ENCODE peak calls at places on chromosome 1, in five cellular contexts. C, T, N, Y and F are unnamed samples. For H3K4me1 and H3K9me3, the result is how much of the 10 kb centered on the place peaks cover.

GRCh38 chr1:8382051-8382505 is 64.2 kb downstream of the SLC45A1 start:
- DNase-seq in C (no peak), T (no peak), N (no peak), Y (no peak), F (no peak)

GRCh38 chr1:7432896-7433380 is 338.2 kb upstream of the VAMP3 start:
- DNase-seq in C (no peak), T (no peak), N (no peak), Y (no peak), F (no peak)

GRCh38 chr1:24284156-24284471 is 35.0 kb upstream of the GRHL3 start:
- DNase-seq in C (no peak), T (no peak), N (peak), Y (no peak), F (no peak)

GRCh38 chr1:38266197-38266520 is 219.6 kb upstream of the POU3F1 start:
- DNase-seq in C (no peak), T (peak), N (no peak), Y (no peak), F (no peak)

GRCh38 chr1:221283532-221283931 is 404.3 kb downstream of the HLX start:
- DNase-seq in C (no peak), T (no peak), N (no peak), Y (no peak), F (no peak)

GRCh38 chr1:200363200-200363933 is 46.5 kb downstream of the ZNF281 start:
- DNase-seq in C (no peak), T (no peak), N (no peak), Y (no peak), F (no peak)

GRCh38 chr1:8860738-8861516 is 17.6 kb downstream of the ENO1 start:
- DNase-seq in C (no peak), T (no peak), N (no peak), Y (no peak), F (no peak)

GRCh38 chr1:24344090-24344742 is 25.1 kb downstream of the GRHL3 start:
- DNase-seq in C (peak), T (no peak), N (no peak), Y (no peak), F (no peak)

GRCh38 chr1:2210084-2210653 is 15.6 kb upstream of the FAAP20 start:
- DNase-seq in C (no peak), T (no peak), N (no peak), Y (no peak), F (no peak)

GRCh38 chr1:95364546-95364945 is 130.5 kb downstream of the RWDD3 start:
- DNase-seq in C (no peak), T (no peak), N (no peak), Y (no peak), F (no peak)

GRCh38 chr1:229855999-229856650 is 210.9 kb upstream of the GALNT2 start:
- DNase-seq in C (no peak), T (peak), N (no peak), Y (no peak), F (no peak)

GRCh38 chr1:164771568-164772350 is 212.8 kb downstream of the PBX1 start:
- DNase-seq in C (peak), T (no peak), N (no peak), Y (no peak), F (no peak)

GRCh38 chr1:105138445-105138821 is 1388.7 kb downstream of the AMY1C start:
- DNase-seq in C (no peak), T (no peak), N (no peak), Y (no peak), F (no peak)

GRCh38 chr1:229027622-229028182 is 243.2 kb upstream of the RAB4A start:
- DNase-seq in C (no peak), T (peak), N (no peak), Y (no peak), F (no peak)

GRCh38 chr1:6701437-6702153 is at the start of gene DNAJC11:
- DNase-seq in C (peak), T (peak), N (peak), Y (peak), F (peak)

GRCh38 chr1:222099746-222100145 is 357.9 kb upstream of the DUSP10 start:
- DNase-seq in C (no peak), T (no peak), N (no peak), Y (no peak), F (no peak)

GRCh38 chr1:29282135-29282923 is 46.0 kb downstream of the PTPRU start:
- DNase-seq in C (no peak), T (no peak), N (no peak), Y (no peak), F (no peak)

GRCh38 chr1:157091668-157092273 is 7.8 kb downstream of the ETV3L start:
- DNase-seq in C (no peak), T (no peak), N (no peak), Y (no peak), F (no peak)

GRCh38 chr1:152244576-152244975 is 20.6 kb upstream of the HRNR start:
- DNase-seq in C (no peak), T (no peak), N (no peak), Y (no peak), F (no peak)

GRCh38 chr1:79848316-79848715 is 841.8 kb upstream of the ADGRL4 start:
- DNase-seq in C (no peak), T (no peak), N (no peak), Y (no peak), F (no peak)

GRCh38 chr1:236067854-236068454 is 3.1 kb upstream of the NID1 start:
- DNase-seq in C (no peak), T (no peak), N (no peak), Y (no peak), F (no peak)

GRCh38 chr1:145918144-145918991 is at the start of gene PEX11B:
- DNase-seq in C (peak), T (peak), N (peak), Y (peak), F (peak)

GRCh38 chr1:168504064-168504837 is 39.5 kb downstream of the XCL2 start:
- DNase-seq in C (peak), T (peak), N (no peak), Y (no peak), F (no peak)

GRCh38 chr1:9289724-9290493 is 2.8 kb upstream of the SPSB1 start:
- DNase-seq in C (peak), T (no peak), N (no peak), Y (no peak), F (no peak)

DNA sequence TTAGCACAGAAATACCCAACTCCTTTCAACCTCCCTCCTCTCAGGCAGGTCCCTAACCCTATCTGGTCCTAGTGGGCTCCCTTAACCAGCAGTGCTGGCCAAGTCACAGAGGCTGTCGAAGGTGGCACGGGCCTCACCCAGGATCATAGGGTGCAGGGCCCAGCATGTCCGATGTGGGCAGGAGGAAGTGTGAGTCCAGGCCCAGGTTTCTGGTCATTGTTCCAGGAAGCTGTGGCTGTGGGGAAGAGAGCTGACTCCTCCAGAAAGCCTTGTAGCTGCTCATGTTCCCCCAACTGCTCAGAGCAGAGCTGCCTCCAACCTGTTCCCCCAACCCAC is 2.4 kb downstream of the CCDC17 start:
- DNase-seq in C (no peak), T (no peak), N (no peak), Y (no peak), F (no peak)
- H3K4me1 ChIP-seq in C (under half), T (under half), N (under half), Y (under half), F (under half)

GRCh38 chr1:42506576-42506975 is 43.5 kb downstream of the CCDC30 start:
- DNase-seq in C (no peak), T (no peak), N (no peak), Y (no peak), F (no peak)
- H3K9me3 ChIP-seq in C (under half), T (under half), N (under half), Y (under half), F (under half)

GRCh38 chr1:53672243-53672642 is 66.7 kb downstream of the GLIS1 start:
- DNase-seq in C (no peak), T (no peak), N (no peak), Y (no peak), F (no peak)
- H3K27ac ChIP-seq in C (no peak), T (no peak), N (no peak), Y (no peak), F (no peak)

GRCh38 chr1:63827411-63828321 is 53.8 kb downstream of the ROR1 start:
- DNase-seq in C (no peak), T (no peak), N (no peak), Y (no peak), F (no peak)
- H3K4me1 ChIP-seq in C (under half), T (under half), N (under half), Y (under half), F (under half)

DNA sequence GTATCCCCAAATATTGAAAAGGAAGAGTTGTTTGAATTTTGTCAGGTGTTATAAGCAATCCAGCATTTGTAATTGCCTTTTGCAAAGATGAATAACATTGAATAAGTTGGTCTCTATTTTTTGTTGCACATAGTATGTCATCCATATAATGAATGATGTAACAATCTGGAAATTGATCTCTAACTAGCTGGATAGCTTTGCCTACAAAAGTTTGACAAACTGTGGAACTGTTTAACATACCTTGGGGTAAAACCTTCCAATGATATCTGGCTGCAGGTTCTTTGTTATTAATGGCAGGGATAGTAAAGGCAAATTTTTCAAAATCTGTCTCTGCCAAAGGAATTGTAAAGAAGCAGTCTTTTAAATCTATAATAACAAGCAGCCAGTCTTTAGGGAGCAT is 7.6 kb downstream of the DAP3 start:
- DNase-seq in C (no peak), T (no peak), N (no peak), Y (no peak), F (no peak)
- H3K9me3 ChIP-seq in C (under half), T (under half), N (under half), Y (under half), F (under half)